ENCODE peak calls at places on chromosomes 1 and 21, in five cellular contexts. One of them, this sample, is unnamed.

GRCh38 chr1:200488375-200489165 is 78.7 kb upstream of the ZNF281 start:
- DNase-seq in posterior cingulate gyrus: no peak
- DNase-seq in ELR: peak
- DNase-seq in cardiac muscle cell: peak
- DNase-seq in HCEC 1CT: peak
- DNase-seq in this sample: peak

GRCh38 chr21:31220567-31220966 is 123.5 kb downstream of the TIAM1 start:
- DNase-seq in posterior cingulate gyrus: no peak
- DNase-seq in ELR: no peak
- DNase-seq in cardiac muscle cell: peak
- DNase-seq in HCEC 1CT: no peak
- DNase-seq in this sample: peak

GRCh38 chr1:220527279-220528048 is 472 bp upstream of the MARK1 start:
- DNase-seq in posterior cingulate gyrus: peak
- DNase-seq in ELR: no peak
- DNase-seq in cardiac muscle cell: peak
- DNase-seq in HCEC 1CT: no peak
- DNase-seq in this sample: peak

GRCh38 chr1:247370786-247371732 is 39.4 kb upstream of the ZNF496 start:
- DNase-seq in posterior cingulate gyrus: peak
- DNase-seq in ELR: peak
- DNase-seq in cardiac muscle cell: peak
- DNase-seq in HCEC 1CT: no peak
- DNase-seq in this sample: no peak

GRCh38 chr1:61426254-61426653 is 298.7 kb downstream of the TM2D1 start:
- DNase-seq in posterior cingulate gyrus: peak
- DNase-seq in ELR: no peak
- DNase-seq in cardiac muscle cell: peak
- DNase-seq in HCEC 1CT: no peak
- DNase-seq in this sample: peak

GRCh38 chr1:162168935-162169545 is 99.5 kb downstream of the NOS1AP start:
- DNase-seq in posterior cingulate gyrus: no peak
- DNase-seq in ELR: no peak
- DNase-seq in cardiac muscle cell: no peak
- DNase-seq in HCEC 1CT: no peak
- DNase-seq in this sample: no peak

GRCh38 chr1:225544924-225545323 is 108.0 kb downstream of the ENAH start:
- DNase-seq in posterior cingulate gyrus: no peak
- DNase-seq in ELR: no peak
- DNase-seq in cardiac muscle cell: no peak
- DNase-seq in HCEC 1CT: no peak
- DNase-seq in this sample: no peak

GRCh38 chr1:150976879-150977694 is 2.5 kb upstream of the CERS2 start:
- DNase-seq in posterior cingulate gyrus: peak
- DNase-seq in ELR: peak
- DNase-seq in cardiac muscle cell: no peak
- DNase-seq in HCEC 1CT: peak
- DNase-seq in this sample: peak

GRCh38 chr21:44425307-44425894 is 29.9 kb upstream of the LRRC3 start:
- DNase-seq in posterior cingulate gyrus: peak
- DNase-seq in ELR: no peak
- DNase-seq in cardiac muscle cell: no peak
- DNase-seq in HCEC 1CT: no peak
- DNase-seq in this sample: no peak

GRCh38 chr1:22798083-22798482 is 87.4 kb downstream of the EPHB2 start:
- DNase-seq in posterior cingulate gyrus: no peak
- DNase-seq in ELR: no peak
- DNase-seq in cardiac muscle cell: no peak
- DNase-seq in HCEC 1CT: no peak
- DNase-seq in this sample: no peak

GRCh38 chr1:150574260-150575071 is 4.9 kb downstream of the MCL1 start:
- DNase-seq in posterior cingulate gyrus: no peak
- DNase-seq in ELR: peak
- DNase-seq in cardiac muscle cell: peak
- DNase-seq in HCEC 1CT: no peak
- DNase-seq in this sample: no peak

GRCh38 chr1:180227843-180228647 is 2.0 kb upstream of the LHX4 start:
- DNase-seq in posterior cingulate gyrus: no peak
- DNase-seq in ELR: no peak
- DNase-seq in cardiac muscle cell: no peak
- DNase-seq in HCEC 1CT: no peak
- DNase-seq in this sample: no peak

GRCh38 chr1:44068442-44068861 is 37.2 kb upstream of the SLC6A9 start:
- DNase-seq in posterior cingulate gyrus: no peak
- DNase-seq in ELR: no peak
- DNase-seq in cardiac muscle cell: no peak
- DNase-seq in HCEC 1CT: no peak
- DNase-seq in this sample: peak

GRCh38 chr1:218439541-218440295 is 94.6 kb downstream of the TGFB2 start:
- DNase-seq in posterior cingulate gyrus: no peak
- DNase-seq in ELR: no peak
- DNase-seq in cardiac muscle cell: peak
- DNase-seq in HCEC 1CT: no peak
- DNase-seq in this sample: peak

GRCh38 chr1:59331686-59332085 is 34.8 kb downstream of the FGGY start:
- DNase-seq in posterior cingulate gyrus: no peak
- DNase-seq in ELR: no peak
- DNase-seq in cardiac muscle cell: no peak
- DNase-seq in HCEC 1CT: no peak
- DNase-seq in this sample: no peak

GRCh38 chr1:245856944-245857531 is 650.0 kb downstream of the SMYD3 start:
- DNase-seq in posterior cingulate gyrus: no peak
- DNase-seq in ELR: peak
- DNase-seq in cardiac muscle cell: peak
- DNase-seq in HCEC 1CT: peak
- DNase-seq in this sample: no peak

GRCh38 chr21:42279888-42280287 is 35.3 kb downstream of the TFF3 start:
- DNase-seq in posterior cingulate gyrus: peak
- DNase-seq in ELR: no peak
- DNase-seq in cardiac muscle cell: no peak
- DNase-seq in HCEC 1CT: no peak
- DNase-seq in this sample: no peak

GRCh38 chr1:92410706-92411105 is 76.0 kb downstream of the GFI1 start:
- DNase-seq in posterior cingulate gyrus: no peak
- DNase-seq in ELR: no peak
- DNase-seq in cardiac muscle cell: no peak
- DNase-seq in HCEC 1CT: no peak
- DNase-seq in this sample: no peak